ENCODE peak calls at places on chromosomes 13 and 19, in four cellular contexts. P is CD8-positive, alpha-beta memory T cell; J is uterus; X is heart right ventricle. I is an unnamed sample.

GRCh38 chr13:40139896-40140520 is 484.5 kb downstream of the COG6 start:
- DNase-seq in P (no peak), J (no peak), X (no peak), I (no peak)

GRCh38 chr13:84137292-84137691 is 255.0 kb upstream of the SLITRK1 start:
- DNase-seq in P (peak; percentile 81), J (no peak), X (no peak), I (no peak)

GRCh38 chr19:21023901-21024300 is 3.4 kb downstream of the ZNF430 start:
- DNase-seq in P (no peak), J (no peak), X (no peak), I (no peak)

GRCh38 chr19:33726756-33727155 is 69.9 kb upstream of the KCTD15 start:
- DNase-seq in P (no peak), J (no peak), X (no peak), I (no peak)

GRCh38 chr13:20462533-20462915 is 63.1 kb downstream of the CRYL1 start:
- DNase-seq in P (no peak), J (no peak), X (no peak), I (no peak)

GRCh38 chr13:51849145-51850101 is 4.4 kb upstream of the TMEM272 start:
- DNase-seq in P (no peak), J (no peak), X (no peak), I (peak; percentile 61)

GRCh38 chr13:91319996-91320395 is 27.5 kb upstream of the MIR17HG start:
- DNase-seq in P (no peak), J (no peak), X (no peak), I (no peak)

GRCh38 chr13:46982856-46983582 is 86.2 kb upstream of the HTR2A start:
- DNase-seq in P (no peak), J (no peak), X (no peak), I (no peak)

GRCh38 chr13:31023126-31023525 is 90.7 kb downstream of the TEX26 start:
- DNase-seq in P (no peak), J (no peak), X (no peak), I (no peak)

GRCh38 chr19:7910321-7911161 is 4.1 kb upstream of the TGFBR3L start:
- DNase-seq in P (no peak), J (no peak), X (no peak), I (peak; percentile 46)
- H3K27me3 ChIP-seq in P (peaks cover 2% of the 10 kb centered on the region), J (peaks cover under 1% of the 10 kb centered on the region), X (peaks cover 15% of the 10 kb centered on the region), I (peaks cover 12% of the 10 kb centered on the region)

DNA sequence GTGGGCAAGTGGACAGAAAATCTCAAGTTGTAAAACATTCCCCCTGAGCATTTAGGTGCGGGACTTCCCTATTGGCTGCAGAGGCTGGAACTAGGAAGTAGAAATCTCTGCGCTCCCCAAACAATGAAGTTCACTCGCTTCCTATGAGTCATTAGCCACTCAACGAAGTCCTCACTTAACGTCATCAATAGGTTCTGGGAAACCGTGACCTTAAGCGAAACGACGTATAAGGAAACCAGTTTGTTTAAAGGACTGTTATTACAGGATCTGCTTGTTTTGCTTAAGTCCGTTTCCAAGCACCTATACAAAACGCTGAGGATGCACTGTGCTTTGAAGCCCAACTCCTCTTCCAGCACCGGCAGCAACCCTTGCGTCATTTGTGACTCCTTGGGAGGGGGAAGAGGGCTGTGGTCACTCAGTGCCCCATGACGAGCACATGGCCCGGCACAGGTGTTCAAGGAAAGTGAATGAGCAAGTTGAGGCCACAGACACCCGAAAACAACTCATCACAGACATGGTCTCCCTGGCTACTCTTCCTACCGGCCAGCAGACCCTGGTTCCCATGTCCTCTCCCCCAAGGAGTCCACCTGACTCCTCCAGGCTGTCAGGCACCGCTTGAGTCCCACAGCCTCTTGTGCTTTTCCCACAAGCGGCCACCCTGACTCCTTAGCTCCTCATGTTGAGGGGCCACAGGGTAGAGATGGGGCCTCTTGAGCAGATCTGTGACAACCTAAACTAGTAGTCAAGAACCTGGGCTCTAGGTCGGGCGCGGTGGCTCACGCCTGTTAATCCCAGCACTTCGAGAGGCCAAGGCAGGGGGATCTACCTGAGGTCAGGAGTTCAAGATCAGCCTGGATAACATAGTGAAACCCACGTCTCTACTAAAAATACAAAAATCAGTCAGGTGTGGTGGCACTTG is 4.8 kb downstream of the RPS16 start:
- DNase-seq in P (peak; percentile 88), J (no peak), X (peak; percentile 48), I (peak; percentile 77)
- H3K27ac ChIP-seq in P (peak overlapping the region; percentile 62), J (peak overlapping the region; percentile 38), X (peak overlapping the region; percentile 79), I (peak overlapping the region; percentile 93)

GRCh38 chr13:113876341-113877148 is 12.7 kb upstream of the GAS6 start:
- DNase-seq in P (peak; percentile 71), J (no peak), X (no peak), I (no peak)
- H3K27me3 ChIP-seq in P (peaks cover 5% of the 10 kb centered on the region), J (no peaks in the 10 kb centered on the region), X (peaks cover 4% of the 10 kb centered on the region), I (no peaks in the 10 kb centered on the region)

GRCh38 chr13:59409651-59410200 is 754.0 kb downstream of the DIAPH3 start:
- DNase-seq in P (no peak), J (no peak), X (no peak), I (no peak)

GRCh38 chr13:59413121-59413520 is 750.6 kb downstream of the DIAPH3 start:
- DNase-seq in P (no peak), J (no peak), X (no peak), I (no peak)

GRCh38 chr13:59408738-59409137 is 755.0 kb downstream of the DIAPH3 start:
- DNase-seq in P (no peak), J (no peak), X (no peak), I (no peak)

GRCh38 chr13:59409211-59409610 is 754.5 kb downstream of the DIAPH3 start:
- DNase-seq in P (no peak), J (peak; percentile 16), X (peak; percentile 75), I (no peak)
- H3K27ac ChIP-seq in P (no peak overlapping the region), J (no peak overlapping the region), X (peak overlapping the region; percentile 24), I (no peak overlapping the region)

GRCh38 chr13:109666656-109667448 is 119.5 kb downstream of the IRS2 start:
- DNase-seq in P (no peak), J (no peak), X (no peak), I (no peak)

GRCh38 chr13:109667754-109668360 is 118.5 kb downstream of the IRS2 start:
- DNase-seq in P (no peak), J (no peak), X (no peak), I (no peak)

GRCh38 chr13:109665781-109666249 is 120.6 kb downstream of the IRS2 start:
- DNase-seq in P (no peak), J (no peak), X (no peak), I (no peak)

GRCh38 chr13:109668433-109669233 is 117.8 kb downstream of the IRS2 start:
- DNase-seq in P (no peak), J (no peak), X (no peak), I (no peak)

GRCh38 chr13:109665211-109665610 is 121.2 kb downstream of the IRS2 start:
- DNase-seq in P (no peak), J (no peak), X (no peak), I (no peak)
- H3K27me3 ChIP-seq in P (no peaks in the 10 kb centered on the region), J (no peaks in the 10 kb centered on the region), X (peaks cover 10% of the 10 kb centered on the region), I (no peaks in the 10 kb centered on the region)

GRCh38 chr19:17467471-17468301 is 2.6 kb upstream of the SLC27A1 start:
- DNase-seq in P (no peak), J (no peak), X (no peak), I (no peak)

GRCh38 chr19:17469092-17469370 is 1.3 kb upstream of the SLC27A1 start:
- DNase-seq in P (no peak), J (no peak), X (no peak), I (no peak)

GRCh38 chr19:17468302-17469091 is 1.8 kb upstream of the SLC27A1 start:
- DNase-seq in P (no peak), J (peak; percentile 45), X (peak; percentile 84), I (peak; percentile 78)

GRCh38 chr19:17470204-17470841 is at the start of gene SLC27A1:
- DNase-seq in P (peak; percentile 92), J (peak; percentile 99), X (peak; percentile 99), I (peak; percentile 99)

DNA sequence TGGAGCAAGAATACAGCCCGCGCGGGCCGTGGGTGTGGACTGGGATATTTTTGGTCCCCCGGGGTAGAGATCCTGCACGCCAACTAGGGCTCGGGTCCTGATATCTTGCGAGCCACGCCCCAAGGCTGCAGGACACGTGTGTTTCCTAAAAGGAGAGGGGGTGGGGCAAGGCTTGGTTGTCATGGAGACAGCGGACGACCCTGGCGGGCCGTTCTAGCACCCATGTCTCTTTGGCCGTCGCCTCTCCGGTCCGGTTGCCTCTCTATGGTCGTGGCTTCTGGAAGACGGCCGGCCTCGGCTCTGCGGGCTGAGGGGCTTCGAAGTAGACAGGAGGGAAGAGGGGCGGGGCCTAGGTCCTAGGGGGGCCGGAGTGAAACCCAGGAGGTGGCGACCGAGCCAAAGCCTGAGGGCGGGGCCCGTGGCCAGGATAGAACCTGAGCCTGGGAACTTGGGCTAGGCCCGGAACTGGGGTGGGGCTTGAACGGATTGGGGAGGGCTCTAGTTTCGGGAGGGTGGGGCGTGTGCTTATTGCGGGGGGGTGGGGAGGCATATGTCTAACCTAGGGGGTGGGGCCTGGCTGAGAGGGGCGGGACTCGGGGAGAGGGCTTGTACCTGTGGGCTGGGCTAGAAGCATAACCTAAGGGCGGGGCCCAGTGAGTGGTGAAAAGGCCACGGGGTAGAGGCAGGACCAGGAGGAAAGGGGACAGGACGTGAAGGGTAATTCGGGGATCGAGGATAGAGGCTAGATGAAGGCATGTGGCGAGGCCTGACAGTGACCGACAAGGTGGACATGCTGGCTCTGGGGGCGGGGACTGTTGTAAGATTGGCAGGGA is 737 bp upstream of the SLC27A1 start:
- DNase-seq in P (peak; percentile 97), J (peak; percentile 95), X (peak; percentile 97), I (peak; percentile 98)
- H3K27ac ChIP-seq in P (peak overlapping the region; percentile 58), J (peak overlapping the region; percentile 89), X (peak overlapping the region; percentile 95), I (peak overlapping the region; percentile 84)

I was measured in lower lobe of right lung.